ENCODE peak calls at places on chromosomes 16 and 17, in eight cellular contexts. F is cardiac muscle cell, X is AG04450, L is mesenteric fat pad, J is thoracic aorta, U is kidney glomerular epithelial cell, O is brain pericyte, T is NCI-H524. Y is an unnamed sample.

GRCh38 chr16:72877374-72878028 is 170.4 kb downstream of the ZFHX3 start:
- DNase-seq in F (no peak), X (no peak), L (no peak), J (no peak), U (peak; percentile 52), O (no peak), T (no peak), Y (no peak)

GRCh38 chr17:7589891-7590611 is at the start of gene SOX15:
- DNase-seq in F (no peak), X (no peak), L (no peak), J (no peak), U (no peak), O (no peak), T (no peak), Y (no peak)

GRCh38 chr17:56812971-56813388 is 20.7 kb downstream of the C17orf67 start:
- DNase-seq in F (no peak), X (no peak), L (no peak), J (no peak), U (no peak), O (no peak), T (peak; percentile 99), Y (no peak)

GRCh38 chr16:71883193-71883848 is 661 bp downstream of the ZNF821 start:
- DNase-seq in F (peak; percentile 69), X (no peak), L (no peak), J (no peak), U (no peak), O (no peak), T (peak; percentile 55), Y (peak; percentile 46)

GRCh38 chr17:72556944-72557826 is 436.4 kb downstream of the SOX9 start:
- DNase-seq in F (peak; percentile 86), X (no peak), L (no peak), J (no peak), U (peak; percentile 69), O (no peak), T (peak; percentile 91), Y (peak; percentile 73)

GRCh38 chr16:56672761-56673536 is 3.3 kb downstream of the MT1H start:
- DNase-seq in F (no peak), X (no peak), L (no peak), J (no peak), U (no peak), O (no peak), T (no peak), Y (no peak)

GRCh38 chr17:7355053-7355452 is at the start of gene TMEM95:
- DNase-seq in F (no peak), X (no peak), L (no peak), J (no peak), U (no peak), O (no peak), T (peak; percentile 31), Y (no peak)

GRCh38 chr16:46428108-46429061 is 192.8 kb downstream of the SHCBP1 start:
- DNase-seq in F (no peak), X (no peak), L (no peak), J (no peak), U (no peak), O (no peak), T (no peak), Y (peak; percentile 1)

GRCh38 chr16:89357055-89357454 is 133.3 kb downstream of the ANKRD11 start:
- DNase-seq in F (no peak), X (no peak), L (no peak), J (no peak), U (no peak), O (no peak), T (peak; percentile 38), Y (peak; percentile 71)

GRCh38 chr16:56632160-56632847 is at the start of gene MT1M:
- DNase-seq in F (peak; percentile 28), X (no peak), L (peak; percentile 93), J (no peak), U (no peak), O (no peak), T (peak; percentile 27), Y (no peak)

GRCh38 chr17:14971054-14971453 is 294.1 kb downstream of the PMP22 start:
- DNase-seq in F (no peak), X (no peak), L (no peak), J (no peak), U (no peak), O (no peak), T (no peak), Y (no peak)

GRCh38 chr16:21283521-21284289 is 5.6 kb upstream of the CRYM start:
- DNase-seq in F (peak; percentile 86), X (no peak), L (no peak), J (no peak), U (no peak), O (no peak), T (peak; percentile 73), Y (no peak)

GRCh38 chr16:87264634-87265033 is 52.6 kb downstream of the C16orf95 start:
- DNase-seq in F (no peak), X (no peak), L (no peak), J (no peak), U (no peak), O (no peak), T (no peak), Y (no peak)

GRCh38 chr17:8222380-8222629 is 11.9 kb upstream of the AURKB start:
- DNase-seq in F (no peak), X (no peak), L (no peak), J (no peak), U (no peak), O (no peak), T (no peak), Y (peak; percentile 41)

GRCh38 chr16:12625068-12625467 is 178.6 kb downstream of the CPPED1 start:
- DNase-seq in F (no peak), X (no peak), L (peak; percentile 39), J (no peak), U (no peak), O (no peak), T (no peak), Y (no peak)

GRCh38 chr17:69820881-69821473 is 254.0 kb upstream of the KCNJ16 start:
- DNase-seq in F (no peak), X (no peak), L (no peak), J (no peak), U (no peak), O (no peak), T (peak; percentile 69), Y (no peak)

GRCh38 chr16:9008335-9009260 is 44.9 kb upstream of the USP7 start:
- DNase-seq in F (peak; percentile 85), X (no peak), L (no peak), J (peak; percentile 5), U (peak; percentile 33), O (no peak), T (peak; percentile 76), Y (peak; percentile 90)

GRCh38 chr17:57487552-57487951 is 231.2 kb downstream of the MSI2 start:
- DNase-seq in F (no peak), X (no peak), L (no peak), J (no peak), U (no peak), O (no peak), T (no peak), Y (no peak)

GRCh38 chr16:65757064-65757463 is 609.4 kb upstream of the CDH5 start:
- DNase-seq in F (no peak), X (no peak), L (no peak), J (no peak), U (no peak), O (no peak), T (no peak), Y (no peak)

GRCh38 chr17:58336456-58337094 is 8.0 kb upstream of the TSPOAP1 start:
- DNase-seq in F (no peak), X (no peak), L (no peak), J (no peak), U (no peak), O (no peak), T (no peak), Y (peak; percentile 54)

GRCh38 chr17:19706791-19707727 is 9.3 kb downstream of the SLC47A2 start:
- DNase-seq in F (peak; percentile 45), X (no peak), L (peak; percentile 79), J (no peak), U (no peak), O (no peak), T (peak; percentile 99), Y (no peak)

GRCh38 chr17:42775534-42776098 is 2.4 kb downstream of the VPS25 start:
- DNase-seq in F (no peak), X (no peak), L (no peak), J (no peak), U (peak; percentile 80), O (no peak), T (no peak), Y (peak; percentile 91)

GRCh38 chr16:12120331-12120981 is 143.9 kb downstream of the SNX29 start:
- DNase-seq in F (no peak), X (no peak), L (no peak), J (peak; percentile 30), U (no peak), O (peak; percentile 53), T (no peak), Y (no peak)

GRCh38 chr16:72884037-72884436 is 163.9 kb downstream of the ZFHX3 start:
- DNase-seq in F (no peak), X (no peak), L (no peak), J (no peak), U (no peak), O (no peak), T (no peak), Y (no peak)

GRCh38 chr16:22787456-22788189 is 26.3 kb upstream of the HS3ST2 start:
- DNase-seq in F (no peak), X (no peak), L (no peak), J (no peak), U (no peak), O (no peak), T (no peak), Y (no peak)

GRCh38 chr16:68798398-68798797 is 44.9 kb upstream of the TANGO6 start:
- DNase-seq in F (no peak), X (no peak), L (no peak), J (no peak), U (no peak), O (no peak), T (no peak), Y (no peak)

GRCh38 chr17:17676752-17677151 is 4.5 kb upstream of the RAI1 start:
- DNase-seq in F (no peak), X (no peak), L (no peak), J (no peak), U (no peak), O (no peak), T (no peak), Y (no peak)

GRCh38 chr16:52617591-52617990 is 70.6 kb upstream of the TOX3 start:
- DNase-seq in F (no peak), X (no peak), L (no peak), J (no peak), U (no peak), O (no peak), T (no peak), Y (no peak)

GRCh38 chr17:40265337-40265736 is 22.3 kb upstream of the CDC6 start:
- DNase-seq in F (no peak), X (no peak), L (no peak), J (no peak), U (no peak), O (no peak), T (no peak), Y (peak; percentile 28)

GRCh38 chr17:2343421-2343820 is 6.1 kb downstream of the SGSM2 start:
- DNase-seq in F (no peak), X (no peak), L (no peak), J (no peak), U (no peak), O (no peak), T (no peak), Y (no peak)

GRCh38 chr16:64846966-64847365 is 274.9 kb downstream of the CDH11 start:
- DNase-seq in F (no peak), X (no peak), L (no peak), J (no peak), U (no peak), O (no peak), T (no peak), Y (no peak)

GRCh38 chr17:55726440-55726839 is 3.8 kb upstream of the TMEM100 start:
- DNase-seq in F (no peak), X (peak; percentile 80), L (no peak), J (peak; percentile 28), U (peak; percentile 65), O (peak; percentile 86), T (peak; percentile 6), Y (no peak)

GRCh38 chr17:42421479-42422332 is 1.4 kb downstream of the CAVIN1 start:
- DNase-seq in F (peak; percentile 36), X (no peak), L (no peak), J (no peak), U (peak; percentile 41), O (no peak), T (no peak), Y (peak; percentile 87)

GRCh38 chr16:11417487-11417886 is 72.2 kb downstream of the RMI2 start:
- DNase-seq in F (no peak), X (no peak), L (no peak), J (no peak), U (no peak), O (no peak), T (no peak), Y (no peak)